ENCODE peak calls at places on chromosomes 16 and 17, in six cellular contexts. J is endothelial cell of umbilical vein, Z is PC-3, L is fibroblast of lung, T is IMR-90, U is hepatocyte. Q is an unnamed sample. For H4K20me1, the result is how much of the 10 kb centered on the place peaks cover.

GRCh38 chr17:81334419-81334896 is 39.4 kb upstream of the SLC38A10 start:
- DNase-seq in J (no peak), Z (no peak), L (no peak), T (no peak), U (no peak), Q (no peak)

GRCh38 chr16:87375426-87376135 is 8.0 kb downstream of the FBXO31 start:
- DNase-seq in J (peak), Z (no peak), L (no peak), T (peak), U (no peak), Q (no peak)

GRCh38 chr17:81391268-81391963 is 3.8 kb upstream of the BAHCC1 start:
- DNase-seq in J (no peak), Z (peak), L (no peak), T (no peak), U (no peak), Q (no peak)

GRCh38 chr16:15434425-15435215 is at the start of gene BMERB1:
- DNase-seq in J (peak), Z (peak), L (peak), T (peak), U (peak), Q (peak)

GRCh38 chr17:75394332-75394918 is 11.1 kb downstream of the GRB2 start:
- DNase-seq in J (no peak), Z (peak), L (no peak), T (no peak), U (peak), Q (no peak)

GRCh38 chr16:17474572-17474971 is 3.8 kb upstream of the XYLT1 start:
- DNase-seq in J (no peak), Z (no peak), L (no peak), T (no peak), U (no peak), Q (no peak)

GRCh38 chr17:17151962-17152361 is 54.2 kb downstream of the PLD6 start:
- DNase-seq in J (peak), Z (peak), L (peak), T (peak), U (peak), Q (peak)

GRCh38 chr16:22007509-22008214 is at the start of gene MOSMO:
- DNase-seq in J (peak), Z (peak), L (peak), T (peak), U (peak), Q (peak)

GRCh38 chr16:23060458-23061320 is 88.6 kb downstream of the USP31 start:
- DNase-seq in J (peak), Z (peak), L (peak), T (peak), U (peak), Q (peak)

GRCh38 chr17:43085489-43085888 is 39.7 kb downstream of the BRCA1 start:
- DNase-seq in J (peak), Z (no peak), L (peak), T (peak), U (peak), Q (no peak)

GRCh38 chr16:22670551-22670970 is 143.4 kb upstream of the HS3ST2 start:
- DNase-seq in J (no peak), Z (peak), L (no peak), T (no peak), U (no peak), Q (no peak)

GRCh38 chr16:35249051-35249450 is 1789.6 kb downstream of the TP53TG3F start:
- DNase-seq in J (no peak), Z (no peak), L (no peak), T (no peak), U (no peak), Q (peak)

GRCh38 chr16:63652091-63652490 is 1469.8 kb downstream of the CDH11 start:
- DNase-seq in J (no peak), Z (no peak), L (no peak), T (no peak), U (no peak), Q (no peak)

GRCh38 chr16:10744370-10745030 is 858 bp downstream of the NUBP1 start:
- DNase-seq in J (no peak), Z (no peak), L (no peak), T (peak), U (peak), Q (no peak)

GRCh38 chr16:67943619-67944503 is at the start of gene LCAT:
- DNase-seq in J (no peak), Z (no peak), L (peak), T (no peak), U (no peak), Q (no peak)
- TF ChIP-seq CTCF in J (no peak), Z (no peak), L (no peak), T (no peak), U (no peak), Q (no peak)

GRCh38 chr17:49191917-49192741 is 18.2 kb downstream of the GNGT2 start:
- DNase-seq in J (peak), Z (peak), L (peak), T (peak), U (peak), Q (peak)

GRCh38 chr17:49194297-49194607 is 16.1 kb downstream of the GNGT2 start:
- DNase-seq in J (no peak), Z (no peak), L (no peak), T (no peak), U (no peak), Q (no peak)

GRCh38 chr17:49195746-49196145 is 14.6 kb downstream of the GNGT2 start:
- DNase-seq in J (no peak), Z (no peak), L (no peak), T (no peak), U (no peak), Q (no peak)

GRCh38 chr17:49191407-49191916 is 18.9 kb downstream of the GNGT2 start:
- DNase-seq in J (no peak), Z (no peak), L (no peak), T (no peak), U (no peak), Q (no peak)

GRCh38 chr17:49193513-49194296 is 16.7 kb downstream of the GNGT2 start:
- DNase-seq in J (peak), Z (peak), L (peak), T (peak), U (peak), Q (peak)
- H4K20me1 ChIP-seq in J (under half), Z (under half), L (under half), T (under half), U (under half), Q (under half)

DNA sequence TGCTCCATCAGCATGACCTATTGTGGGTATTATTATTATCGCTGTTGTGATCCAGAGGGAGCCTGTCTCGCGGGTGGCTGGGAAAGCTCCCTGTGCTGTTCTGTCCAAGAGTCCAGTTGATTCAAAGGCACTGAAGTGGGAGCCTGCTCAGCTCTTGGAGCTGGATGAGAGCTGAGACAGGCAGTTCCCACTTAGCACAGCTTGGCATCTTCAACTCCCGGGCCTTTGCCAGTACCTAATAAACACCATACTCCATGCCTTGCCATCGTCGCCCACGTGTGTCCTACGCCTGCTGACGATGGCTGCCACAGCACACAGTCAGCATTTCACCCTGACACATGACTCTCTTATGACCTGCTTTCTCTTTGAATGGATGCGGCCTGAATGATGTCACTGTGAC is 32.6 kb downstream of the RTN4RL1 start:
- DNase-seq in J (no peak), Z (no peak), L (no peak), T (no peak), U (no peak), Q (no peak)
- H3K27ac ChIP-seq in J (no peak), Z (no peak), L (no peak), T (no peak), U (no peak), Q (no peak)

DNA sequence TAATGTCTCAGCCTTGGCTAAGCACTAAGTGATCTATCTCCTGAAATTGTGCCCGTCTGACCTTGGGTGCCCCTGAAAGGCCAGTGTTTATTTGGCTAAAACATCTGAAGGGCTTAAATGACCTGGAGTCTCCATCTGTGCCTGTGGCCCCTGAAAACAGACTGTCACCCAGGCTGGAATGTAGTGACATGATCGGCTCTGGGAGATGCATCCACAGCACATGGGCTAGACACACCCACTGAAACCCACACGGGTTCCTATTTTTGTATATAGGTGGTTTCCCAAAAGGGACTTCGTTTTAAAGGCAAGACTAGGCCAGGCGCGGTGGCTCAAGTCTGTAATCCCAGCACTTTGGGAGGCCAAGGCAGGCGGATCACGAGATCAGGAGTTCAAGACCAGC is 13.5 kb downstream of the CEP295NL start:
- DNase-seq in J (no peak), Z (no peak), L (no peak), T (no peak), U (no peak), Q (no peak)
- TF ChIP-seq CTCF in J (no peak), Z (no peak), L (no peak), T (no peak), U (no peak), Q (no peak)

DNA sequence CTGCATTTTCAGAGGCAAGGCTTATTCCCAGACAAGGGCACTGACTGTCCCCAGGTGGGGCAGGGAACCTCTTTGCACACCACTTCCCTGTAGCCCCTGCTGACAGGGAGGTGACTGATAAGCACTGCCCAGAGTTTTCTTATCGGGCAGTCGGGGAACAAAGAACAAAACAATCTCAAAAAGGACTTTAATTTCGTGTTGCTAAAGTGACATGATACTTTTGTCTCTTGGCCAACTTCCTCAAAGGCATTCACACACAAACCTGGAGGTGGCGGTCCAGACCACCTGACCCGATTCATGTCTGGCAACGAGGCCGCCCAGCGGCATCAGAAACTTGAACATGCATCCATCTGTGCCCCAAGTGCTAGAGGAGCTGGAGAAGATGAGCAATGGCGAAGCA is 28.9 kb downstream of the ZDHHC7 start:
- DNase-seq in J (no peak), Z (no peak), L (no peak), T (no peak), U (peak), Q (no peak)
- H4K20me1 ChIP-seq in J (under half), Z (under half), L (under half), T (under half), U (under half), Q (under half)